ENCODE peak calls at places on chromosomes 11 and 22, in nine cellular contexts. One of them, this sample, is unnamed.

GRCh38 chr11:120215634-120216033 is 4.8 kb downstream of the OAF start:
- DNase-seq in PC-9: peak
- DNase-seq in sigmoid colon: peak
- DNase-seq in endodermal cell: no peak
- DNase-seq in Karpas-422: no peak
- DNase-seq in brain microvascular endothelial cell: peak
- DNase-seq in tibial nerve: peak
- DNase-seq in neuronal stem cell: no peak
- DNase-seq in IMR-90: peak
- DNase-seq in this sample: no peak

GRCh38 chr11:73245461-73245860 is 26.7 kb upstream of the P2RY6 start:
- DNase-seq in endodermal cell: peak
- DNase-seq in tibial nerve: no peak
- DNase-seq in neuronal stem cell: no peak
- DNase-seq in brain microvascular endothelial cell: no peak
- DNase-seq in PC-9: no peak
- DNase-seq in sigmoid colon: peak
- DNase-seq in IMR-90: no peak
- DNase-seq in Karpas-422: no peak
- DNase-seq in this sample: no peak

GRCh38 chr11:93541884-93542752 is 1.1 kb downstream of the SMCO4 start:
- DNase-seq in Karpas-422: no peak
- DNase-seq in brain microvascular endothelial cell: peak
- DNase-seq in endodermal cell: peak
- DNase-seq in neuronal stem cell: no peak
- DNase-seq in sigmoid colon: peak
- DNase-seq in IMR-90: peak
- DNase-seq in tibial nerve: peak
- DNase-seq in PC-9: peak
- DNase-seq in this sample: peak

GRCh38 chr22:20111689-20112622 is 3.9 kb upstream of the RANBP1 start:
- DNase-seq in IMR-90: no peak
- DNase-seq in neuronal stem cell: no peak
- DNase-seq in PC-9: no peak
- DNase-seq in Karpas-422: no peak
- DNase-seq in sigmoid colon: no peak
- DNase-seq in tibial nerve: no peak
- DNase-seq in endodermal cell: no peak
- DNase-seq in brain microvascular endothelial cell: no peak
- DNase-seq in this sample: no peak

GRCh38 chr22:23845661-23846469 is 7.1 kb upstream of the DERL3 start:
- DNase-seq in Karpas-422: peak
- DNase-seq in tibial nerve: no peak
- DNase-seq in endodermal cell: no peak
- DNase-seq in sigmoid colon: no peak
- DNase-seq in IMR-90: no peak
- DNase-seq in neuronal stem cell: no peak
- DNase-seq in PC-9: no peak
- DNase-seq in brain microvascular endothelial cell: no peak
- DNase-seq in this sample: no peak

GRCh38 chr22:46848227-46848626 is 85.8 kb downstream of the TBC1D22A start:
- DNase-seq in tibial nerve: no peak
- DNase-seq in IMR-90: peak
- DNase-seq in brain microvascular endothelial cell: peak
- DNase-seq in neuronal stem cell: no peak
- DNase-seq in PC-9: peak
- DNase-seq in sigmoid colon: no peak
- DNase-seq in Karpas-422: no peak
- DNase-seq in endodermal cell: peak
- DNase-seq in this sample: no peak

GRCh38 chr11:76152741-76153608 is 53.3 kb downstream of the WNT11 start:
- DNase-seq in PC-9: peak
- DNase-seq in IMR-90: no peak
- DNase-seq in sigmoid colon: peak
- DNase-seq in endodermal cell: peak
- DNase-seq in tibial nerve: no peak
- DNase-seq in neuronal stem cell: no peak
- DNase-seq in Karpas-422: peak
- DNase-seq in brain microvascular endothelial cell: no peak
- DNase-seq in this sample: peak

GRCh38 chr11:61107888-61108287 is 5.6 kb downstream of the CD5 start:
- DNase-seq in neuronal stem cell: no peak
- DNase-seq in PC-9: no peak
- DNase-seq in IMR-90: no peak
- DNase-seq in endodermal cell: no peak
- DNase-seq in sigmoid colon: no peak
- DNase-seq in tibial nerve: no peak
- DNase-seq in brain microvascular endothelial cell: no peak
- DNase-seq in Karpas-422: no peak
- DNase-seq in this sample: peak

GRCh38 chr11:126997196-126997595 is 3.4 kb downstream of the KIRREL3 start:
- DNase-seq in IMR-90: peak
- DNase-seq in endodermal cell: no peak
- DNase-seq in Karpas-422: no peak
- DNase-seq in tibial nerve: no peak
- DNase-seq in sigmoid colon: no peak
- DNase-seq in PC-9: no peak
- DNase-seq in brain microvascular endothelial cell: no peak
- DNase-seq in neuronal stem cell: no peak
- DNase-seq in this sample: no peak

GRCh38 chr11:18392434-18393321 is 1.7 kb upstream of the LDHA start:
- DNase-seq in Karpas-422: no peak
- DNase-seq in IMR-90: no peak
- DNase-seq in PC-9: no peak
- DNase-seq in neuronal stem cell: no peak
- DNase-seq in sigmoid colon: no peak
- DNase-seq in tibial nerve: no peak
- DNase-seq in endodermal cell: no peak
- DNase-seq in brain microvascular endothelial cell: no peak
- DNase-seq in this sample: no peak
- H3K4me3 ChIP-seq in Karpas-422: no peak
- H3K4me3 ChIP-seq in IMR-90: no peak
- H3K4me3 ChIP-seq in PC-9: no peak
- H3K4me3 ChIP-seq in neuronal stem cell: no peak
- H3K4me3 ChIP-seq in sigmoid colon: no peak
- H3K4me3 ChIP-seq in tibial nerve: no peak
- H3K4me3 ChIP-seq in endodermal cell: no peak
- H3K4me3 ChIP-seq in brain microvascular endothelial cell: no peak
- H3K4me3 ChIP-seq in this sample: no peak

GRCh38 chr11:20112291-20113146 is 47.8 kb downstream of the DBX1 start:
- DNase-seq in tibial nerve: peak
- DNase-seq in endodermal cell: peak
- DNase-seq in PC-9: peak
- DNase-seq in sigmoid colon: peak
- DNase-seq in brain microvascular endothelial cell: peak
- DNase-seq in IMR-90: peak
- DNase-seq in neuronal stem cell: no peak
- DNase-seq in Karpas-422: no peak
- DNase-seq in this sample: no peak

GRCh38 chr11:20117291-20117690 is 43.0 kb downstream of the DBX1 start:
- DNase-seq in endodermal cell: no peak
- DNase-seq in sigmoid colon: no peak
- DNase-seq in PC-9: no peak
- DNase-seq in tibial nerve: no peak
- DNase-seq in neuronal stem cell: no peak
- DNase-seq in brain microvascular endothelial cell: no peak
- DNase-seq in IMR-90: no peak
- DNase-seq in Karpas-422: no peak
- DNase-seq in this sample: no peak

GRCh38 chr11:20113147-20113435 is 47.2 kb downstream of the DBX1 start:
- DNase-seq in IMR-90: no peak
- DNase-seq in tibial nerve: no peak
- DNase-seq in Karpas-422: no peak
- DNase-seq in endodermal cell: no peak
- DNase-seq in sigmoid colon: no peak
- DNase-seq in brain microvascular endothelial cell: no peak
- DNase-seq in neuronal stem cell: no peak
- DNase-seq in PC-9: no peak
- DNase-seq in this sample: no peak

GRCh38 chr11:20116825-20117224 is 43.5 kb downstream of the DBX1 start:
- DNase-seq in IMR-90: no peak
- DNase-seq in endodermal cell: no peak
- DNase-seq in Karpas-422: no peak
- DNase-seq in PC-9: no peak
- DNase-seq in neuronal stem cell: no peak
- DNase-seq in sigmoid colon: no peak
- DNase-seq in tibial nerve: no peak
- DNase-seq in brain microvascular endothelial cell: no peak
- DNase-seq in this sample: no peak

DNA sequence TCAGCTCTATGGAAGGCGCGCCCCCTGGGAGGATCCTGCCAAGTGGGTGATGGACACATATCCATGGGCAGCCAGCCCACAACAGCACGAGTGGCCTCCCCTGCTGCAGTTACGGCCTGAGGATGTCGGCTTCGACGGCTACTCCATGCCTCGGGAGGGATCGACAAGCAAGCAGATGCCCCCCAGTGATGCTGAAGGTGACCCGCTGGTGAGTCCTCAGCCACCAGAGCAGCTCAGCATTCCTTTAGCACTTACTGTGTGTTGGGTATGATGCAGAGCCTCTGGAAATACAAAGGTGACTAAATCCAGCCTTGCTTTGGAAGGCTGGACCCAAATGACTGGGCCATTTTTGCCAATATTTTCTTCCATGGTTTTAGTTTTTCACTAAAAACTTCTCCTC is 45.7 kb downstream of the DBX1 start:
- DNase-seq in IMR-90: peak
- DNase-seq in endodermal cell: no peak
- DNase-seq in brain microvascular endothelial cell: no peak
- DNase-seq in PC-9: no peak
- DNase-seq in Karpas-422: no peak
- DNase-seq in tibial nerve: no peak
- DNase-seq in sigmoid colon: no peak
- DNase-seq in neuronal stem cell: no peak
- DNase-seq in this sample: no peak
- H3K4me3 ChIP-seq in IMR-90: no peak
- H3K4me3 ChIP-seq in endodermal cell: no peak
- H3K4me3 ChIP-seq in brain microvascular endothelial cell: no peak
- H3K4me3 ChIP-seq in PC-9: no peak
- H3K4me3 ChIP-seq in Karpas-422: no peak
- H3K4me3 ChIP-seq in tibial nerve: no peak
- H3K4me3 ChIP-seq in sigmoid colon: no peak
- H3K4me3 ChIP-seq in neuronal stem cell: no peak
- H3K4me3 ChIP-seq in this sample: no peak

GRCh38 chr22:37538590-37539357 is 19.6 kb upstream of the CARD10 start:
- DNase-seq in PC-9: peak
- DNase-seq in brain microvascular endothelial cell: peak
- DNase-seq in IMR-90: peak
- DNase-seq in neuronal stem cell: peak
- DNase-seq in sigmoid colon: peak
- DNase-seq in Karpas-422: peak
- DNase-seq in endodermal cell: peak
- DNase-seq in tibial nerve: peak
- DNase-seq in this sample: peak
- H3K4me3 ChIP-seq in PC-9: no peak
- H3K4me3 ChIP-seq in brain microvascular endothelial cell: no peak
- H3K4me3 ChIP-seq in IMR-90: no peak
- H3K4me3 ChIP-seq in neuronal stem cell: no peak
- H3K4me3 ChIP-seq in sigmoid colon: no peak
- H3K4me3 ChIP-seq in Karpas-422: no peak
- H3K4me3 ChIP-seq in endodermal cell: no peak
- H3K4me3 ChIP-seq in tibial nerve: no peak
- H3K4me3 ChIP-seq in this sample: no peak

GRCh38 chr11:58178444-58178843 is 10.4 kb upstream of the OR9Q2 start:
- DNase-seq in Karpas-422: no peak
- DNase-seq in tibial nerve: no peak
- DNase-seq in endodermal cell: no peak
- DNase-seq in neuronal stem cell: no peak
- DNase-seq in sigmoid colon: no peak
- DNase-seq in IMR-90: no peak
- DNase-seq in PC-9: no peak
- DNase-seq in brain microvascular endothelial cell: no peak
- DNase-seq in this sample: no peak
- H3K4me3 ChIP-seq in Karpas-422: no peak
- H3K4me3 ChIP-seq in tibial nerve: no peak
- H3K4me3 ChIP-seq in endodermal cell: no peak
- H3K4me3 ChIP-seq in neuronal stem cell: no peak
- H3K4me3 ChIP-seq in sigmoid colon: no peak
- H3K4me3 ChIP-seq in IMR-90: no peak
- H3K4me3 ChIP-seq in PC-9: no peak
- H3K4me3 ChIP-seq in brain microvascular endothelial cell: no peak
- H3K4me3 ChIP-seq in this sample: no peak

GRCh38 chr11:107018902-107019493 is 722 bp upstream of the GUCY1A2 start:
- DNase-seq in IMR-90: peak
- DNase-seq in brain microvascular endothelial cell: peak
- DNase-seq in Karpas-422: no peak
- DNase-seq in PC-9: no peak
- DNase-seq in endodermal cell: peak
- DNase-seq in sigmoid colon: peak
- DNase-seq in neuronal stem cell: peak
- DNase-seq in tibial nerve: peak
- DNase-seq in this sample: peak
- H3K4me3 ChIP-seq in IMR-90: peak
- H3K4me3 ChIP-seq in brain microvascular endothelial cell: peak
- H3K4me3 ChIP-seq in Karpas-422: no peak
- H3K4me3 ChIP-seq in PC-9: peak
- H3K4me3 ChIP-seq in endodermal cell: peak
- H3K4me3 ChIP-seq in sigmoid colon: peak
- H3K4me3 ChIP-seq in neuronal stem cell: peak
- H3K4me3 ChIP-seq in tibial nerve: peak
- H3K4me3 ChIP-seq in this sample: peak

GRCh38 chr22:41237707-41238569 is 2.8 kb downstream of the CHADL start:
- DNase-seq in endodermal cell: peak
- DNase-seq in brain microvascular endothelial cell: no peak
- DNase-seq in Karpas-422: peak
- DNase-seq in sigmoid colon: peak
- DNase-seq in PC-9: peak
- DNase-seq in neuronal stem cell: peak
- DNase-seq in IMR-90: peak
- DNase-seq in tibial nerve: peak
- DNase-seq in this sample: peak
- H3K4me3 ChIP-seq in endodermal cell: no peak
- H3K4me3 ChIP-seq in brain microvascular endothelial cell: peak
- H3K4me3 ChIP-seq in Karpas-422: peak
- H3K4me3 ChIP-seq in sigmoid colon: peak
- H3K4me3 ChIP-seq in PC-9: peak
- H3K4me3 ChIP-seq in neuronal stem cell: no peak
- H3K4me3 ChIP-seq in IMR-90: peak
- H3K4me3 ChIP-seq in tibial nerve: peak
- H3K4me3 ChIP-seq in this sample: peak